ENCODE peak calls at places on chromosomes 7 and 10, in five cellular contexts. X is GM12878, T is K562, O is H1, A is HepG2. D is an unnamed sample.

GRCh38 chr10:18157909-18158308 is 17.7 kb downstream of the CACNB2 start:
- DNase-seq in X (no peak), T (no peak), O (no peak), A (no peak), D (no peak)

GRCh38 chr7:149719050-149719899 is 54.1 kb downstream of the ZNF467 start:
- DNase-seq in X (no peak), T (peak; percentile 88), O (no peak), A (no peak), D (no peak)

GRCh38 chr10:91856637-91857036 is 52.6 kb downstream of the FGFBP3 start:
- DNase-seq in X (no peak), T (no peak), O (no peak), A (peak; percentile 12), D (peak; percentile 3)

GRCh38 chr7:45174328-45174610 is 16.7 kb downstream of the RAMP3 start:
- DNase-seq in X (no peak), T (no peak), O (no peak), A (no peak), D (no peak)

GRCh38 chr7:7978860-7979259 is 10.3 kb downstream of the GLCCI1 start:
- DNase-seq in X (no peak), T (no peak), O (no peak), A (no peak), D (no peak)

GRCh38 chr7:77867208-77867915 is 68.8 kb downstream of the PHTF2 start:
- DNase-seq in X (no peak), T (no peak), O (no peak), A (no peak), D (no peak)

GRCh38 chr7:128084896-128085608 is 53.8 kb upstream of the LRRC4 start:
- DNase-seq in X (no peak), T (no peak), O (no peak), A (no peak), D (no peak)

GRCh38 chr10:47330804-47331203 is 8.6 kb downstream of the GDF2 start:
- DNase-seq in X (no peak), T (no peak), O (no peak), A (no peak), D (no peak)

GRCh38 chr7:1940402-1940786 is 270.3 kb downstream of the ELFN1 start:
- DNase-seq in X (peak; percentile 55), T (peak; percentile 48), O (no peak), A (no peak), D (no peak)

GRCh38 chr10:124517466-124517865 is 55.8 kb downstream of the LHPP start:
- DNase-seq in X (no peak), T (no peak), O (no peak), A (no peak), D (no peak)

GRCh38 chr7:70574970-70575799 is 556.8 kb upstream of the GALNT17 start:
- DNase-seq in X (no peak), T (no peak), O (no peak), A (no peak), D (no peak)

GRCh38 chr7:37987732-37988131 is 67.3 kb downstream of the EPDR1 start:
- DNase-seq in X (no peak), T (no peak), O (no peak), A (no peak), D (no peak)

GRCh38 chr10:29465384-29465783 is 169.4 kb downstream of the SVIL start:
- DNase-seq in X (no peak), T (no peak), O (no peak), A (peak; percentile 14), D (no peak)

GRCh38 chr7:42002654-42003053 is 234.4 kb downstream of the GLI3 start:
- DNase-seq in X (no peak), T (no peak), O (no peak), A (no peak), D (no peak)

GRCh38 chr7:40541336-40541735 is 406.5 kb downstream of the SUGCT start:
- DNase-seq in X (no peak), T (no peak), O (no peak), A (no peak), D (no peak)
- TF ChIP-seq SRF in X (no peak), T (no peak), O (no peak), A (no peak), D (no peak)

GRCh38 chr7:155581107-155581830 is 34.9 kb upstream of the CNPY1 start:
- DNase-seq in X (no peak), T (no peak), O (no peak), A (no peak), D (no peak)
- H3K4me2 ChIP-seq in X (no peak overlapping the region), T (no peak overlapping the region), O (no peak overlapping the region), A (no peak overlapping the region), D (no peak overlapping the region)

DNA sequence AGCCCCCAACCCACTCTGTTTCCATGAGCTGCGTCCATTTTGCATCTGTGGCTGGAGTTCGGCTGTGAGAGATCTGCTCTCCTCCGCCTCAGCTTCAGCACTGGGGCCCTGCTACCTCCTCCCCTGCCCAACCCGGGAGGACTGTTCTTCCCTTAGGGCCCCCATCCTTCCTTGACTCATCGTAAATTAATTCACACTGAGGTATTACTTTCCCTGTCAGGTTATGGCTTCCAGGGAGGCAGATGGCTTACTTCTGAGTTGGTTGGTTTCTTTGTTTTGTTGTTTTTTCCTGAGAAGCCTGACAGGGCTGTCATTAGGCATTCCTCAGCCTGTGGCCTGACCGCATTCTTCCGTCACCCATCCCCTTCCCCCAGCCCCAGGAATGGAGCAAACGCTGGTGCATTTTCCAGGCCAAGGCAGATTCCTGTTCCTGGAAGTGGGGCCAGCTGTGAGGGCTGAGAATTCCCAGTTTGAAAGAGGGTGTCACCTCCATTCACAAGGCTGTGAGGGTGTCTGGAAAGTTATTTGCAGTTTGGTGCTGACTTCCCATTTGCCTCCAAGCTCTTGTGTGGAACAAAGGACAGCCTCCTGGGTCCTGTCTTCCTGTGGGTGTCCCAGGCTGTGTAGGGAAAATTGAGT is 11.6 kb downstream of the CPA5 start:
- DNase-seq in X (no peak), T (no peak), O (peak; percentile 49), A (peak; percentile 57), D (peak; percentile 68)
- TF ChIP-seq SRF in X (no peak), T (no peak), O (no peak), A (no peak), D (no peak)

GRCh38 chr7:92765725-92766124 is 70.6 kb downstream of the CDK6 start:
- DNase-seq in X (no peak), T (no peak), O (no peak), A (no peak), D (peak; percentile 66)
- H3K4me2 ChIP-seq in X (no peak overlapping the region), T (no peak overlapping the region), O (no peak overlapping the region), A (no peak overlapping the region), D (peak overlapping the region; percentile 75)

DNA sequence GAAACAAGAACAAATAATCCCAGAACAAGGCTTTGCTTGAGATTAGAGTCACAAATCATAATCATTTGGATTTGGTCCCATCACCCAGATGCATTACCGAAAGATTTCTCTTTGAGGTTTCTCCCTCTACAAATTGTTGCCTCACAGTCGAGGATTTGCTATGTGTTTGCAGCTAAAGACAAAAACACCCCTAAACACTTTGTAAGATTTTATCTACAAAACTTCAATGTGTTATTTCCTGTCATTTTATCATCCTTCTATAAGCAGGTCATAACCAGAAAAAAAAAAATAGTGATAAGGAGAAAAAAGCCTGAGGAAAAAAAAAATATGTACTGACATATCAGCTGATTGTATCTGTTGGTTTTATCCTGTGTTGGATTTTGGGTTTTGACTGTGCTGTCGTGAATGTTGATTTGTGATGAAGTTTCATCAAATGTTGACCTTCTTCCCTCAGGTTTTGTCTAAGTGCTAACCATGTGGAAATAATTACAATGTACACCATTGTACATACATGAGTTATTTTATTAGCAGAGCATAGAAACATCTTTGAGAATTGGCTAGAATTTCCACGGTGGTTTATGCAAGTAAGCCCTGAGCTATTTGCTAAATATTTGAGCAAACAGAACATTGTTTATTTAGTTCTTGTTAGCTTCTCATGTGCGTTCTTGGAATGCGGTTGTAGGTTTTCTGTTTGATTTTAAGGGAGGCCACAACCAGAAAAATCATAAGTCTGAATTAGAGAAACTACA is 274.4 kb downstream of the NEBL start:
- DNase-seq in X (no peak), T (no peak), O (no peak), A (peak; percentile 6), D (no peak)
- TF ChIP-seq SRF in X (no peak), T (no peak), O (no peak), A (no peak), D (no peak)

D was measured in HCT116.